ENCODE peak calls at places on chromosomes 13 and 19, in eight cellular contexts. K, C, M, E, U, B, Y and Q are unnamed samples.

GRCh38 chr19:34962945-34963530 is 991 bp downstream of the ZNF792 start:
- DNase-seq in K (no peak), C (no peak), M (no peak), E (no peak), U (no peak), B (no peak), Y (no peak), Q (no peak)

GRCh38 chr19:1651548-1652394 is 644 bp downstream of the TCF3 start:
- DNase-seq in K (no peak), C (peak), M (no peak), E (no peak), U (peak), B (peak), Y (peak), Q (no peak)

GRCh38 chr13:94706854-94707399 is 5.4 kb downstream of the SOX21 start:
- DNase-seq in K (no peak), C (peak), M (no peak), E (no peak), U (no peak), B (no peak), Y (no peak), Q (no peak)

GRCh38 chr13:46129955-46130354 is 25.1 kb upstream of the CPB2 start:
- DNase-seq in K (no peak), C (no peak), M (no peak), E (no peak), U (no peak), B (no peak), Y (no peak), Q (no peak)

GRCh38 chr19:18580311-18580710 is 8.3 kb upstream of the REX1BD start:
- DNase-seq in K (peak), C (no peak), M (no peak), E (no peak), U (no peak), B (no peak), Y (peak), Q (no peak)

GRCh38 chr19:42846597-42846996 is 32.9 kb downstream of the PSG1 start:
- DNase-seq in K (no peak), C (no peak), M (no peak), E (no peak), U (no peak), B (no peak), Y (no peak), Q (no peak)

GRCh38 chr19:51600940-51601575 is 29.1 kb downstream of the SIGLEC5 start:
- DNase-seq in K (no peak), C (no peak), M (no peak), E (no peak), U (no peak), B (no peak), Y (no peak), Q (no peak)

GRCh38 chr13:110663044-110663443 is 42.9 kb downstream of the CARS2 start:
- DNase-seq in K (no peak), C (no peak), M (no peak), E (no peak), U (no peak), B (no peak), Y (no peak), Q (no peak)

GRCh38 chr13:66915596-66916185 is 314.4 kb downstream of the PCDH9 start:
- DNase-seq in K (no peak), C (no peak), M (no peak), E (no peak), U (no peak), B (no peak), Y (no peak), Q (no peak)

GRCh38 chr13:30364133-30364532 is 56.8 kb upstream of the KATNAL1 start:
- DNase-seq in K (no peak), C (no peak), M (no peak), E (no peak), U (no peak), B (no peak), Y (no peak), Q (no peak)

GRCh38 chr19:30280018-30280417 is 92.2 kb upstream of the ZNF536 start:
- DNase-seq in K (no peak), C (no peak), M (no peak), E (no peak), U (no peak), B (no peak), Y (no peak), Q (no peak)